ENCODE peak calls at places on chromosome 11, in five cellular contexts. T is stomach, L is OCI-LY7, U is HCT116, I is PC-9. Y is an unnamed sample. For H3K4me1, the result is how much of the 10 kb centered on the place peaks cover.

GRCh38 chr11:10387209-10388083 is 67.6 kb upstream of the AMPD3 start:
- DNase-seq in T (no peak), L (no peak), U (no peak), I (no peak), Y (no peak)

GRCh38 chr11:8267831-8268529 is 4.3 kb upstream of the LMO1 start:
- DNase-seq in T (no peak), L (no peak), U (no peak), I (no peak), Y (peak)

GRCh38 chr11:94519478-94520084 is 7.3 kb downstream of the C11orf97 start:
- DNase-seq in T (no peak), L (peak), U (peak), I (no peak), Y (no peak)

GRCh38 chr11:114179234-114179941 is 116.8 kb upstream of the NNMT start:
- DNase-seq in T (peak), L (peak), U (no peak), I (no peak), Y (no peak)

GRCh38 chr11:10908215-10908990 is 50.5 kb upstream of the ZBED5 start:
- DNase-seq in T (no peak), L (no peak), U (no peak), I (peak), Y (no peak)

GRCh38 chr11:79396674-79397073 is 44.2 kb downstream of the TENM4 start:
- DNase-seq in T (no peak), L (no peak), U (no peak), I (no peak), Y (no peak)

GRCh38 chr11:70763606-70764005 is 365.3 kb downstream of the CTTN start:
- DNase-seq in T (no peak), L (no peak), U (no peak), I (no peak), Y (no peak)

GRCh38 chr11:11265994-11266606 is 87.0 kb downstream of the CSNK2A3 start:
- DNase-seq in T (peak), L (peak), U (peak), I (peak), Y (peak)

GRCh38 chr11:705646-706438 is at the start of gene EPS8L2:
- DNase-seq in T (peak), L (no peak), U (no peak), I (peak), Y (peak)

GRCh38 chr11:92596596-92597317 is 372.1 kb downstream of the FAT3 start:
- DNase-seq in T (no peak), L (no peak), U (no peak), I (no peak), Y (no peak)

GRCh38 chr11:134561348-134561720 is 149.3 kb upstream of the B3GAT1 start:
- DNase-seq in T (no peak), L (no peak), U (no peak), I (no peak), Y (no peak)

GRCh38 chr11:102518296-102519094 is 12.1 kb downstream of the MMP7 start:
- DNase-seq in T (no peak), L (peak), U (no peak), I (no peak), Y (no peak)

GRCh38 chr11:131584694-131585592 is 214.5 kb downstream of the NTM start:
- DNase-seq in T (no peak), L (peak), U (no peak), I (no peak), Y (no peak)

GRCh38 chr11:69053546-69054396 is 5.0 kb downstream of the TPCN2 start:
- DNase-seq in T (no peak), L (peak), U (no peak), I (no peak), Y (no peak)

GRCh38 chr11:66718320-66718971 is 10.6 kb downstream of the SPTBN2 start:
- DNase-seq in T (peak), L (no peak), U (no peak), I (peak), Y (peak)

GRCh38 chr11:74311352-74311926 is at the start of gene P4HA3:
- DNase-seq in T (peak), L (no peak), U (peak), I (peak), Y (peak)

GRCh38 chr11:126339866-126340434 is 15.5 kb upstream of the ST3GAL4 start:
- DNase-seq in T (peak), L (no peak), U (no peak), I (peak), Y (no peak)

GRCh38 chr11:120061036-120061760 is 76.7 kb downstream of the TRIM29 start:
- DNase-seq in T (no peak), L (no peak), U (no peak), I (no peak), Y (no peak)

GRCh38 chr11:12951376-12951775 is 57.7 kb upstream of the RASSF10 start:
- DNase-seq in T (no peak), L (no peak), U (no peak), I (no peak), Y (no peak)

GRCh38 chr11:65489061-65489705 is 9.7 kb upstream of the MALAT1 start:
- DNase-seq in T (no peak), L (no peak), U (no peak), I (peak), Y (no peak)

GRCh38 chr11:13465909-13466371 is 2.9 kb upstream of the BTBD10 start:
- DNase-seq in T (no peak), L (peak), U (peak), I (peak), Y (no peak)

GRCh38 chr11:84019576-84020194 is 733.5 kb upstream of the CCDC90B start:
- DNase-seq in T (no peak), L (no peak), U (no peak), I (no peak), Y (no peak)

GRCh38 chr11:27660171-27660570 is 40.1 kb downstream of the BDNF start:
- DNase-seq in T (no peak), L (no peak), U (no peak), I (no peak), Y (no peak)

GRCh38 chr11:199782-200181 is 6.9 kb downstream of the SCGB1C1 start:
- DNase-seq in T (peak), L (peak), U (no peak), I (no peak), Y (peak)

GRCh38 chr11:45872513-45873356 is 12.7 kb upstream of the MAPK8IP1 start:
- DNase-seq in T (peak), L (peak), U (peak), I (peak), Y (no peak)

GRCh38 chr11:118212131-118212725 is 12.6 kb downstream of the JAML start:
- DNase-seq in T (peak), L (no peak), U (no peak), I (no peak), Y (no peak)

GRCh38 chr11:118212781-118213565 is 11.8 kb downstream of the JAML start:
- DNase-seq in T (no peak), L (no peak), U (no peak), I (no peak), Y (no peak)

GRCh38 chr11:118215262-118215661 is 9.5 kb downstream of the JAML start:
- DNase-seq in T (no peak), L (peak), U (no peak), I (no peak), Y (no peak)

GRCh38 chr11:118214210-118214914 is 10.4 kb downstream of the JAML start:
- DNase-seq in T (no peak), L (peak), U (no peak), I (no peak), Y (no peak)

GRCh38 chr11:118213774-118214173 is 11.0 kb downstream of the JAML start:
- DNase-seq in T (no peak), L (no peak), U (no peak), I (no peak), Y (no peak)
- H3K4me3 ChIP-seq in T (no peak), L (peak), U (no peak), I (no peak), Y (no peak)

DNA sequence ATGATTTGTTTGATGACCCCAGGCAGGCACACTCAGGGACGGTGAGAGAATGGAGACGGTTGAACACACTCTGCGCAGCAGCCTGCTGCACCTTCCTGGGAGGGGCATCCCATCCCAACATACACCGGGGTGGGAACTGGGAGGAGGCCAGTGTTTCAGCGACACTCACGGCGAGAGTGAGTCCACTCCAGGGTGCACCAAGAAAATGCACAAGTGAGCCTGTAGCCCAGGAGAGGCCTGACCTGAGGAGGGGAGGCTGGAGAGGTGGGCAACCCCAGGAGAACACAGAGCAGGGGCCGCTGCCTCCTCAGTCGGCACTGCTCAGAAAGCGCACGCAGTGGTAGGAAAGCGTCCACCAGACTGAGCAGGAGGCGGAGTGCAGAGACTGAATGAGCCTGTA is 54.5 kb downstream of the IGF2 start:
- DNase-seq in T (peak), L (no peak), U (no peak), I (no peak), Y (no peak)
- H3K4me1 ChIP-seq in T (under half), L (under half), U (under half), I (under half), Y (under half)

DNA sequence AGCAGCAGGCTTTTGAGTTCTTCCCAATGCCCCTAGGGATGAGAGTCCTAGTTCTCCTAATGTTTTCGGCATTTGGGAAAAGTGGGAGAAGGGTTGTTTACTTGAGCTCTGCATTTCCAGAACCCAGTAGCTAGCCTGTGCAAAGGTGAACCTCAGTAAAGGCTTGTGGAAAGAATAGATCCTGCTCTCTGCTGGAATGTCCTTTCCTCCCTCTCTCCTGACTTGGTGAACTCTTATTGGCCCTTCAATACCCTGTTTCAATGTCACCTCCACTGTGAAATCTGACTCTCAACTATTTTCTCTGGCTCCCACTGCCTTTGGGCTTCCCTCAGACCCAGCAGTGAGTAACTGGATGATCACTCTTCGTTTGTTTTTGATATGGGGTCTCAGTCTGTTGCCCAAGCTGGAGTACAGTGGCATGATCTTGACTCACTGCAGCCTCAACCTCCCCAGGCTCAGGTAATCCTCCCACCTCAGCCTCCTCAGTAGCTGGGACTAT is 2.4 kb upstream of the UVRAG start:
- DNase-seq in T (no peak), L (no peak), U (no peak), I (no peak), Y (no peak)
- H3K4me3 ChIP-seq in T (no peak), L (no peak), U (no peak), I (peak), Y (no peak)

GRCh38 chr11:122723576-122723975 is 68.1 kb downstream of the UBASH3B start:
- DNase-seq in T (no peak), L (no peak), U (no peak), I (peak), Y (no peak)
- H3K4me1 ChIP-seq in T (under half), L (half or more), U (under half), I (under half), Y (under half)

DNA sequence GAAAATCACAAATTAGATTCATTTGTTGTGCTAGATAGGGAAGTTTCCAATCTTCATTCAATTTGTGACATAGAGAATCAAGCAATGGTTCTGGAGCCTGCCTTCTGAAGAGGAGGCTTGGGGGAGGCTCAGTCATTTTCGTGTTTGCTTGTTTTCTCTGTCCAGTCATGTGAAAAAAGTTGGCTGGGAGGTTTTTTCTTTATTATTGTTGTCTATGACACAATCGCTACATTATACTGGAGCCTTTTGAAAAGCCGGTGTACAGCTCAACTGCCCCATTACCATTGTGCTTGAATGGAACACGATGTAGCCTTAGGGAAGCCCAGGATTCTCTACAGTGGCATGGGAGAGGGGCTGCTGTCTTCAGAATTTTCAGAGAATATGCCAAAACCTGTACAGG is 57.9 kb upstream of the NCAM1 start:
- DNase-seq in T (no peak), L (no peak), U (no peak), I (no peak), Y (no peak)
- H3K4me3 ChIP-seq in T (no peak), L (no peak), U (no peak), I (no peak), Y (no peak)

GRCh38 chr11:112453601-112454577 is 193.2 kb upstream of the PLET1 start:
- DNase-seq in T (peak), L (peak), U (peak), I (peak), Y (no peak)
- H3K4me1 ChIP-seq in T (under half), L (under half), U (under half), I (under half), Y (under half)

GRCh38 chr11:47105541-47105940 is 71.1 kb downstream of the ARFGAP2 start:
- DNase-seq in T (no peak), L (peak), U (no peak), I (no peak), Y (no peak)
- H3K4me3 ChIP-seq in T (no peak), L (peak), U (no peak), I (no peak), Y (no peak)

DNA sequence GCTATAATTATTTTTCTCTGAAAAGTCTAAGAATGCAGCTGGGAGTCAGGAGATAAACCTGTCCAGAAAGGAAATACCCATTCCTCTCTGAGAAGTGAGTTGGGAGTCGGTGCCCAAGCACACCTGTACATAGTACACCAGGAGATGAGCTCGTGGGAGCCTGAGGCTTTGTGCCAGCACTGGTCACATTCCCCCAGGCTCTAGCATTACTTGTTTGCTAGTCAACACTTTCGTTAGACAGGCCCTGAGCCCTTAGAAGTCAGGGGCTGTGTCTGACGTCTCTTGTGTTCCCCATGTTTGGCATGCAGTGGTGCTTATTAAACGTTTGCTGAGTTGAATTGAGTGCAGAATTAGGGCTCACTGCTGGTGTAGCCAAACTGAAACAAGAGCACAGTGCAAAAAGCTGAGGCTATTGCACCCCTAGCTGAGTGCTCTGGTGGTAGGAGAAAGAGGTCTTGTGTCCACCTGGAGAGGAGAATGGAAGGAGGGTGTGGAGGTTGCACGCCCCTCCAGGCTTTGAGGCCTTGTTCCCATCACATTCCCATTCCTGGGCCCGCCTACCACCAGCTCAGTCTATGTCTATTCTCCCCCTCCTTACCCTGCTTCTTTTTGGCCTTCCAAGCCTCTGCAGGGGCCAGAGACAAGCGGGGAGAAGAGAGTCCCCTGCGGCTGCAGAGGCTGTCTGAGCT is 6.8 kb downstream of the ROBO4 start:
- DNase-seq in T (no peak), L (no peak), U (no peak), I (no peak), Y (no peak)
- H3K4me1 ChIP-seq in T (under half), L (under half), U (under half), I (under half), Y (under half)

Y was measured in pancreas.